ENCODE peak calls at places on chromosomes 7 and 10, in seven cellular contexts. B is GM12892, N is MCF 10A, H is CMK, O is GM03348, E is non-pigmented ciliary epithelial cell, J is skeletal muscle cell. M is an unnamed sample.

GRCh38 chr10:46106410-46107255 is 60.6 kb upstream of the MSMB start:
- DNase-seq in B (no peak), N (peak), H (peak), O (peak), E (no peak), J (no peak), M (peak)

GRCh38 chr10:109778993-109779392 is 144.3 kb downstream of the XPNPEP1 start:
- DNase-seq in B (no peak), N (no peak), H (no peak), O (no peak), E (no peak), J (no peak), M (no peak)

GRCh38 chr7:32679192-32679591 is 183.9 kb downstream of the AVL9 start:
- DNase-seq in B (no peak), N (no peak), H (no peak), O (no peak), E (no peak), J (no peak), M (no peak)

GRCh38 chr7:137987968-137988367 is 13.9 kb downstream of the CREB3L2 start:
- DNase-seq in B (no peak), N (no peak), H (no peak), O (no peak), E (no peak), J (no peak), M (no peak)

GRCh38 chr10:27252267-27253000 is 11.8 kb upstream of the ACBD5 start:
- DNase-seq in B (peak), N (no peak), H (no peak), O (peak), E (no peak), J (no peak), M (peak)

GRCh38 chr7:130154501-130155317 is 50.5 kb downstream of the TMEM209 start:
- DNase-seq in B (no peak), N (peak), H (no peak), O (no peak), E (no peak), J (no peak), M (no peak)

GRCh38 chr7:31690892-31691291 is 3.9 kb downstream of the PPP1R17 start:
- DNase-seq in B (no peak), N (no peak), H (no peak), O (no peak), E (no peak), J (no peak), M (no peak)

GRCh38 chr7:116399808-116400207 is 99.7 kb upstream of the CAV2 start:
- DNase-seq in B (no peak), N (no peak), H (no peak), O (peak), E (peak), J (no peak), M (peak)

GRCh38 chr7:149823191-149823630 is 15.0 kb upstream of the ZNF862 start:
- DNase-seq in B (peak), N (no peak), H (no peak), O (no peak), E (no peak), J (no peak), M (no peak)